ENCODE peak calls at places on chromosomes 16 and 17, in six cellular contexts. M is choroid plexus epithelial cell; T is stimulated activated CD4-positive, alpha-beta T cell treated with anti-CD3 and anti-CD28 coated beads, Interleukin-4, amount 100 ng/mL, for 4 hours; I is body of pancreas; C is KG1; V is NCI-H1048. D is an unnamed sample.

GRCh38 chr17:58539703-58540102 is 25.3 kb upstream of the MTMR4 start:
- DNase-seq in V (no peak), M (no peak), T (no peak), C (no peak), I (no peak), D (no peak)

GRCh38 chr17:48998557-48999440 is 1.6 kb downstream of the IGF2BP1 start:
- DNase-seq in T (no peak), I (no peak), C (no peak), V (no peak), M (peak), D (peak)

GRCh38 chr17:40067710-40068109 is 4.9 kb downstream of the THRA start:
- DNase-seq in M (no peak), V (no peak), T (no peak), I (no peak), C (no peak), D (no peak)

GRCh38 chr16:50505115-50505514 is 43.1 kb upstream of the NKD1 start:
- DNase-seq in M (no peak), I (no peak), V (no peak), C (no peak), T (no peak), D (no peak)

GRCh38 chr16:66131156-66131807 is 235.2 kb upstream of the CDH5 start:
- DNase-seq in C (no peak), M (peak), T (no peak), I (no peak), V (no peak), D (peak)

GRCh38 chr16:59404509-59404908 is 670.4 kb upstream of the GOT2 start:
- DNase-seq in V (no peak), C (no peak), T (no peak), M (no peak), I (no peak), D (no peak)

GRCh38 chr17:36850794-36851193 is 86.5 kb upstream of the LHX1 start:
- DNase-seq in V (no peak), M (peak), C (no peak), T (no peak), I (no peak), D (peak)

GRCh38 chr16:55261301-55261700 is 62.7 kb upstream of the IRX6 start:
- DNase-seq in V (no peak), T (no peak), I (no peak), C (no peak), M (no peak), D (no peak)

GRCh38 chr17:12421646-12422306 is 243.9 kb upstream of the MYOCD start:
- DNase-seq in C (no peak), M (no peak), V (no peak), I (no peak), T (no peak), D (peak)

GRCh38 chr17:31369266-31369665 is 22.2 kb upstream of the RAB11FIP4 start:
- DNase-seq in C (no peak), T (no peak), I (no peak), V (no peak), M (peak), D (peak)

GRCh38 chr17:8173056-8173870 is 2.9 kb downstream of the TMEM107 start:
- DNase-seq in I (peak), V (peak), T (peak), M (peak), C (peak), D (peak)

GRCh38 chr17:63446218-63446980 is at the start of gene CYB561:
- DNase-seq in M (peak), I (peak), V (peak), T (peak), C (no peak), D (peak)

GRCh38 chr16:17591655-17592405 is 121.1 kb upstream of the XYLT1 start:
- DNase-seq in T (no peak), V (no peak), M (no peak), C (no peak), I (no peak), D (no peak)

GRCh38 chr16:85159226-85159980 is 47.1 kb upstream of the CIBAR2 start:
- DNase-seq in T (no peak), M (no peak), V (no peak), I (no peak), C (no peak), D (no peak)

GRCh38 chr16:12184419-12184831 is 207.9 kb downstream of the SNX29 start:
- DNase-seq in T (no peak), V (no peak), M (no peak), C (no peak), I (no peak), D (no peak)

GRCh38 chr17:12680407-12680897 is 14.8 kb downstream of the MYOCD start:
- DNase-seq in C (no peak), M (no peak), T (no peak), V (no peak), I (no peak), D (peak)

GRCh38 chr16:24775455-24775854 is 46.0 kb downstream of the TNRC6A start:
- DNase-seq in V (no peak), I (peak), M (peak), T (no peak), C (no peak), D (peak)

GRCh38 chr17:70225272-70225671 is 55.9 kb downstream of the KCNJ2 start:
- DNase-seq in I (no peak), M (no peak), V (no peak), T (no peak), C (no peak), D (no peak)

D was measured in IMR-90.